ENCODE peak calls at places on chromosomes 5 and 9, in eight cellular contexts. M, V, A, Q, G, J, T and P are unnamed samples.
A peak's percentile ranks its signal among the peaks of the same experiment; 100 is the strongest.

GRCh38 chr9:98970532-98971041 is 26.9 kb downstream of the COL15A1 start:
- DNase-seq in M (no peak), V (no peak), A (no peak), Q (no peak), G (no peak), J (no peak), T (no peak), P (no peak)

GRCh38 chr9:120918931-120919638 is 7.5 kb downstream of the TRAF1 start:
- DNase-seq in M (no peak), V (no peak), A (no peak), Q (no peak), G (no peak), J (peak; percentile 36), T (peak; percentile 67), P (no peak)

GRCh38 chr9:88574993-88575392 is 40.0 kb downstream of the NXNL2 start:
- DNase-seq in M (no peak), V (peak; percentile 71), A (no peak), Q (no peak), G (no peak), J (no peak), T (no peak), P (no peak)

GRCh38 chr9:116494815-116495634 is 192.1 kb upstream of the TRIM32 start:
- DNase-seq in M (no peak), V (no peak), A (peak; percentile 46), Q (peak; percentile 17), G (no peak), J (peak; percentile 39), T (no peak), P (no peak)

GRCh38 chr5:23763170-23763569 is 255.8 kb downstream of the PRDM9 start:
- DNase-seq in M (no peak), V (no peak), A (no peak), Q (no peak), G (no peak), J (no peak), T (no peak), P (no peak)

GRCh38 chr9:95429096-95429495 is 87.7 kb downstream of the PTCH1 start:
- DNase-seq in M (no peak), V (no peak), A (no peak), Q (no peak), G (no peak), J (no peak), T (no peak), P (no peak)

GRCh38 chr9:132516911-132517310 is 65.5 kb upstream of the BARHL1 start:
- DNase-seq in M (no peak), V (no peak), A (no peak), Q (no peak), G (no peak), J (no peak), T (no peak), P (no peak)

GRCh38 chr9:124386201-124386600 is 29.0 kb downstream of the PSMB7 start:
- DNase-seq in M (no peak), V (no peak), A (no peak), Q (no peak), G (no peak), J (no peak), T (no peak), P (no peak)

GRCh38 chr5:141319699-141320098 is 885 bp downstream of the TAF7 start:
- DNase-seq in M (no peak), V (no peak), A (no peak), Q (no peak), G (no peak), J (no peak), T (no peak), P (no peak)
- H3K9me3 ChIP-seq in M (peaks cover 81% of the 10 kb centered on the region), V (peaks cover 12% of the 10 kb centered on the region), A (peaks cover 38% of the 10 kb centered on the region), Q (peaks cover 41% of the 10 kb centered on the region), G (peaks cover 73% of the 10 kb centered on the region), J (peaks cover 25% of the 10 kb centered on the region), T (peaks cover 8% of the 10 kb centered on the region), P (peaks cover 45% of the 10 kb centered on the region)

GRCh38 chr5:949275-949543 is 56.5 kb downstream of the TRIP13 start:
- DNase-seq in M (no peak), V (no peak), A (no peak), Q (no peak), G (no peak), J (no peak), T (peak; percentile 60), P (no peak)

GRCh38 chr5:949815-950560 is 57.3 kb downstream of the TRIP13 start:
- DNase-seq in M (no peak), V (no peak), A (no peak), Q (no peak), G (no peak), J (no peak), T (peak; percentile 49), P (no peak)

GRCh38 chr5:946720-947625 is 54.3 kb downstream of the TRIP13 start:
- DNase-seq in M (no peak), V (no peak), A (no peak), Q (no peak), G (no peak), J (no peak), T (peak; percentile 69), P (no peak)

GRCh38 chr5:947626-948471 is 55.2 kb downstream of the TRIP13 start:
- DNase-seq in M (no peak), V (no peak), A (no peak), Q (peak; percentile 66), G (no peak), J (no peak), T (peak; percentile 48), P (no peak)

DNA sequence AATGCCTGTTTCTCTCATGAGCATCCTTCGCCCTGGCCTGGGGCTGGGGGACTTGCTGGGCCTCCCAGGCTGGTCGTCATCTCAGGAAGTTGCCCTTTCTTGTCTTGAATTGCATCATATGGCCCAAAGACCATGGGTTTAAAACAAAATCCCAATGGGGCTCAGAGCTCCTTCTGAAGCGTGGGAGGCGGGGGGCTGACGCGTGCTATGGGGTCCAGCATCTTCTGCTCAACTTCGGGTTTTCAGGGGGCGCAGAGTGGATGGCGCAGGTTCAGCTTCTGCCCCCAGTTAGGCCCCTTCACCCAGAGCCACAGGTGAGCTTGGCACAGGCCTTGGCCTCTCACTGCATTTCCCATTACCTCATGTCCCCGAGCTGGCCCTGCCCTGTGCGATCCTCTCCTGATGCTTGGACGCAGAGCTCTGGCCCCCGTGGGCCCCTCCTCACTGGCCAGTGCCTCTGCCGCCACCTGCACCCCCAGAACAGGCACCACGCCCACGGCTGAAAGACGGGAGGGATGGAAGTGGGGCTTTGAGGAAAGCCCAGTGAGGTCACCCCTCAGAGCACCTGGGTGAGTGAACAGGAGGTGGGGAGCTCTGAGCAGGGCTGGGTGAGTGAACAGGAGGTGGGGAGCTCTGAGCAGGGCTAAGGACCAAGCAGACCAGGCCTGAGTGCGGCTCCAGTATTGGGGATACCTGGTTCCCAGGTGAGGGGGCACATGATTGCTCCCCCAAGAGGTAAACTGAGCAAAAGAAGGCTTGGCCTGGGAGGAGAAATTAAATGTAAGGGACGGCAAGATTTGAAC is 56.0 kb downstream of the TRIP13 start:
- DNase-seq in M (no peak), V (no peak), A (no peak), Q (no peak), G (no peak), J (no peak), T (peak; percentile 41), P (no peak)
- H3K27me3 ChIP-seq in M (no peaks in the 10 kb centered on the region), V (peaks cover 51% of the 10 kb centered on the region), A (peaks cover 49% of the 10 kb centered on the region), Q (peaks cover 14% of the 10 kb centered on the region), G (peaks cover 41% of the 10 kb centered on the region), J (no peaks in the 10 kb centered on the region), T (no peaks in the 10 kb centered on the region), P (no peaks in the 10 kb centered on the region)

GRCh38 chr5:74736759-74737158 is 30.2 kb downstream of the GFM2 start:
- DNase-seq in M (no peak), V (no peak), A (no peak), Q (no peak), G (no peak), J (no peak), T (no peak), P (no peak)
- H3K36me3 ChIP-seq in M (peaks cover 4% of the 10 kb centered on the region), V (peaks cover 3% of the 10 kb centered on the region), A (peaks cover 15% of the 10 kb centered on the region), Q (peaks cover 70% of the 10 kb centered on the region), G (peaks cover 75% of the 10 kb centered on the region), J (no peaks in the 10 kb centered on the region), T (peaks cover 10% of the 10 kb centered on the region), P (peaks cover 46% of the 10 kb centered on the region)

DNA sequence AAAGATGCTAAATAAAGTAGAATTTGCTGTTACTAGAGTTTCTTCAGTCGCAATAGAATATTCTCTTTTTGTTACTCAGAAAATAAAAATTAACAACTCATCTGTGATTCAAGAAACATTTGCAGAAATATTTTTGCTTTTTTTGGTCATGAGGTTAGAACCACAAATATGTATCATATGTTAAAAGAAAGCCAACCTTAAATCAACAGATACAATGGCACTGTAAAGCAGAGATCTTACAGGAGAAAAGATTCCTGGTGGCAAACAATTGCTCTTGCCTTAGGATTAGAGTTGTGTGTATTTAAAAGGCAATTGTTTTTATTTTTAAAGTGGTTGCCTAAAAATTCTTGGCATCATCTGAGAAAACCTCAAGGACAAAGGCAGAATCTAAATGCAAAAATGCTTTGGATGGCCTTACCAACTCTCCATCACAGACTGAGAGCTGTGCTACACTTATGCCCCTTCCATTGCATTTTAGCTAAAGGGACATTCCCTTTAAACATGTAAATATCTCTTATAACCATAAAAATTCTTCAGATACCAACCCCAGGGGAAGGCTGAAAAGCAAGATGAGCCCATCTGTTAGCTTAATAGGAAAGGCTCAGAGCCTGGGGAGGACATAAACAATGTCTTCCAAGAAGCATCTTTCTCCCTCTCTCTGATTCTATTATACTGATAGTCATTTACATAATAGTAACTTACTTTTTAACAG is 100.4 kb downstream of the FAM114A2 start:
- DNase-seq in M (no peak), V (no peak), A (no peak), Q (no peak), G (no peak), J (no peak), T (no peak), P (no peak)
- H3K9me3 ChIP-seq in M (peaks cover 67% of the 10 kb centered on the region), V (no peaks in the 10 kb centered on the region), A (no peaks in the 10 kb centered on the region), Q (peaks cover 37% of the 10 kb centered on the region), G (peaks cover 45% of the 10 kb centered on the region), J (no peaks in the 10 kb centered on the region), T (peaks cover 11% of the 10 kb centered on the region), P (peaks cover 28% of the 10 kb centered on the region)

GRCh38 chr5:173233347-173234128 is 1.5 kb downstream of the NKX2-5 start:
- DNase-seq in M (no peak), V (no peak), A (no peak), Q (no peak), G (no peak), J (no peak), T (peak; percentile 64), P (peak; percentile 22)
- H3K27me3 ChIP-seq in M (peaks cover 13% of the 10 kb centered on the region), V (peaks cover 87% of the 10 kb centered on the region), A (peaks cover 23% of the 10 kb centered on the region), Q (peaks cover 17% of the 10 kb centered on the region), G (peaks cover 100% of the 10 kb centered on the region), J (peaks cover 96% of the 10 kb centered on the region), T (peaks cover 2% of the 10 kb centered on the region), P (no peaks in the 10 kb centered on the region)

DNA sequence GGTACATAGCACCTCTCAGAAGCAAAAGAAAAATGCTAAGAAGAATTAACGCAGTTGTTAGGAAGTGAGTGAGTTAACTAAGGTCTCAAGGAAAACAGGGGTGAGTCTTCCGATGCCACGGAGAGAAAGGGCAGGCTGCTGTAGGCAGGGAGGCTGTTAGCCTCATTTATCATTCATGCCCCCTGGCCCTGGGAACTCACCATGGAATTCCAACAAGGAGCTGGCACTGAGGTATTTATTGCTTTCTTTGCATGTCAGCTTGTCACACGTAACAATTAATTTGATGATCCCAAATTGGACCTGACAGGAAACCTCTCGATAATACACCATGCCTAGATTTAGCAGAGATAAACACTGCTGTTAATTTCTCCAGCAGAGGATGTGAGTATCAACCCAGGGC is 45.4 kb downstream of the DAP start:
- DNase-seq in M (no peak), V (no peak), A (no peak), Q (no peak), G (no peak), J (no peak), T (no peak), P (no peak)
- H3K36me3 ChIP-seq in M (no peaks in the 10 kb centered on the region), V (peaks cover 2% of the 10 kb centered on the region), A (peaks cover 85% of the 10 kb centered on the region), Q (peaks cover 41% of the 10 kb centered on the region), G (peaks cover 5% of the 10 kb centered on the region), J (no peaks in the 10 kb centered on the region), T (peaks cover 4% of the 10 kb centered on the region), P (peaks cover 62% of the 10 kb centered on the region)

GRCh38 chr9:128365525-128365924 is 5.6 kb upstream of the URM1 start:
- DNase-seq in M (no peak), V (no peak), A (no peak), Q (no peak), G (no peak), J (no peak), T (no peak), P (no peak)
- H3K9me3 ChIP-seq in M (no peaks in the 10 kb centered on the region), V (no peaks in the 10 kb centered on the region), A (no peaks in the 10 kb centered on the region), Q (no peaks in the 10 kb centered on the region), G (no peaks in the 10 kb centered on the region), J (no peaks in the 10 kb centered on the region), T (no peaks in the 10 kb centered on the region), P (no peaks in the 10 kb centered on the region)